ENCODE peak calls at places on chromosome 20, in four cellular contexts. X, D, E and P are unnamed samples.

GRCh38 chr20:13302647-13303425 is 81.8 kb downstream of the ISM1 start:
- DNase-seq in X (no peak), E (no peak), D (peak), P (no peak)

GRCh38 chr20:52064936-52065335 is 126.6 kb downstream of the ZFP64 start:
- DNase-seq in X (no peak), D (no peak), E (no peak), P (no peak)

GRCh38 chr20:19907326-19908056 is 109.7 kb upstream of the NAA20 start:
- DNase-seq in X (no peak), E (no peak), D (no peak), P (no peak)

GRCh38 chr20:23362392-23363256 is 642 bp downstream of the GZF1 start:
- DNase-seq in E (no peak), X (peak), D (no peak), P (no peak)

GRCh38 chr20:34675993-34676641 is 775 bp downstream of the PIGU start:
- DNase-seq in X (no peak), E (no peak), D (no peak), P (no peak)

GRCh38 chr20:37383229-37383989 is 37.5 kb downstream of the SRC start:
- DNase-seq in D (peak), X (peak), E (no peak), P (peak)

GRCh38 chr20:12875510-12875909 is 133.3 kb upstream of the SPTLC3 start:
- DNase-seq in X (no peak), E (no peak), D (no peak), P (no peak)

GRCh38 chr20:63707558-63708300 is at the start of the genes ARFRP1 and ZGPAT:
- DNase-seq in E (peak), X (peak), D (peak), P (peak)

GRCh38 chr20:20060234-20060998 is 8.1 kb downstream of the CFAP61 start:
- DNase-seq in X (no peak), D (no peak), E (no peak), P (no peak)

GRCh38 chr20:32823737-32824588 is 4.2 kb downstream of the MAPRE1 start:
- DNase-seq in X (no peak), D (no peak), E (no peak), P (no peak)

GRCh38 chr20:32822189-32822588 is 2.4 kb downstream of the MAPRE1 start:
- DNase-seq in E (no peak), X (no peak), D (no peak), P (no peak)

GRCh38 chr20:32820698-32821378 is 1.1 kb downstream of the MAPRE1 start:
- DNase-seq in X (no peak), D (no peak), E (no peak), P (no peak)

GRCh38 chr20:32820000-32820697 is 395 bp downstream of the MAPRE1 start:
- DNase-seq in X (peak), E (no peak), D (peak), P (peak)

GRCh38 chr20:32823078-32823477 is 3.3 kb downstream of the MAPRE1 start:
- DNase-seq in E (peak), D (peak), X (no peak), P (no peak)
- TF ChIP-seq CTCF in E (peak), D (no peak), X (no peak), P (peak)

GRCh38 chr20:38538789-38539188 is 42.2 kb upstream of the ADIG start:
- DNase-seq in D (no peak), E (no peak), X (no peak), P (no peak)

GRCh38 chr20:38534756-38535155 is 46.2 kb upstream of the ADIG start:
- DNase-seq in D (no peak), E (no peak), X (no peak), P (no peak)

GRCh38 chr20:38537176-38537575 is 43.8 kb upstream of the ADIG start:
- DNase-seq in X (no peak), D (no peak), E (no peak), P (no peak)

DNA sequence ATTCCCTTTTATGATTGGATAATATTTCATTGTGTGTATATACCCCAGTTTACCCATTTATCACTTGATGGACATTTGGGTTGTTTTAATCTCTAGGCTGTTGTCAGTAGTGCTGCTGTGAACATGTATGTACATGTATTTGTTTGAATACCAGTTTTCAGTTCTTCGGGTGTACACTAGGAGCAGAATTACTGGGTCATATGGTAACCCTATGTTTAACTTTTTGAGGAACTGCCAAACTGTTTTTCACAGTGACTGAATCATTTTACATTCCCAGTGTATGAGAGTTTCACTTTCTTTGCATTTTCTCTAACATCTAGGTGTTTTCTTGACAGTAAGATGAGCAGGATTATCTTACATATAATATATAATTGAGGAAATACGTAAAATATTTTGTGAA is 44.7 kb upstream of the ADIG start:
- DNase-seq in D (no peak), X (no peak), E (peak), P (no peak)
- TF ChIP-seq CTCF in D (no peak), X (no peak), E (no peak), P (no peak)

GRCh38 chr20:294602-295001 is 2.8 kb upstream of the ZCCHC3 start:
- DNase-seq in X (no peak), E (no peak), D (no peak), P (no peak)
- TF ChIP-seq CTCF in X (no peak), E (no peak), D (no peak), P (no peak)

DNA sequence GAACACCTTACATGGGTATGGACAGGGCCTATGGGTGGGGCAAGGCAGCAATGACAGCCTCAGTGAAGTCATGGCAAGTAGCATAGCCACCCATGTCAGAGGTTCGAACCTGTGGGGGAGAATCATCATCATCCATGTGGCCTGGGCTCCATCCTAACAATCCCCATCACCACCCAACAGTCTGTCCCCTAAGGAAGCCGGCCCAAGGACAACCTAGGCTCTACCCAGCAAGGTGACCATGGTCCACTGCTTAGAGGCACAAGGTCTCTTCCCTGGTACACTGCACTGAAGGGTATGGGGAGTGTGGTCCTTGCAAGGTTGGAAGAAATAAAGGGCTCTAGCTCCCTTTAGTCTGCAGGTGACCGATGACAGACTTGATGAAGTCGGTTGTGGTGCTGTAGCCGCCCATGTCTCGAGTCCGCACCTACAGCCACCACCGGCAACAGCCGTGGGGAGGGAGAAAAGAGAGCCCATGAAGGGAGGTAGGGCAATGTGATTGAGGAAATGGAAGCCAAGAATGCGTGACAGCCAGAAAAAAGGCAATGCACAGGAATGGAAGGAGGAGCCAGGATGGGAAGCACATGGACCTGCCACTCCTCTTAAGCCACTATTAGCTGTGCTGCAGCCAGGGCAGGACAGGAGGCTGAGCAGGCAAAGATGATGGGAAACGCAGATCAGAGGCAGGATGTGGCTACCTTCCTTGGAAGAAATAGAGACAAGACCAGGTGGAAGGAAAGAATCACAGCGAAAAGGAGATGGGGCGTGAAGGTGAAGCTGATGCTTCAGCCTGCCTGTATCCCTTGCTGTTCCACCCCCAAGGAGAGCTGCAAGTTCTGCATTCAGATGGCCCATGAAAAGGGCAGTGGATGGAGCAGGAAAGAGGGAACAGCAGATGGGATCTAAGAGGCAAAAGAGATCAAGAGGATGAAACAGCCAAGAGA is 5.3 kb downstream of the IDH3B start:
- DNase-seq in D (no peak), X (no peak), E (no peak), P (no peak)
- TF ChIP-seq CTCF in D (no peak), X (no peak), E (no peak), P (no peak)

DNA sequence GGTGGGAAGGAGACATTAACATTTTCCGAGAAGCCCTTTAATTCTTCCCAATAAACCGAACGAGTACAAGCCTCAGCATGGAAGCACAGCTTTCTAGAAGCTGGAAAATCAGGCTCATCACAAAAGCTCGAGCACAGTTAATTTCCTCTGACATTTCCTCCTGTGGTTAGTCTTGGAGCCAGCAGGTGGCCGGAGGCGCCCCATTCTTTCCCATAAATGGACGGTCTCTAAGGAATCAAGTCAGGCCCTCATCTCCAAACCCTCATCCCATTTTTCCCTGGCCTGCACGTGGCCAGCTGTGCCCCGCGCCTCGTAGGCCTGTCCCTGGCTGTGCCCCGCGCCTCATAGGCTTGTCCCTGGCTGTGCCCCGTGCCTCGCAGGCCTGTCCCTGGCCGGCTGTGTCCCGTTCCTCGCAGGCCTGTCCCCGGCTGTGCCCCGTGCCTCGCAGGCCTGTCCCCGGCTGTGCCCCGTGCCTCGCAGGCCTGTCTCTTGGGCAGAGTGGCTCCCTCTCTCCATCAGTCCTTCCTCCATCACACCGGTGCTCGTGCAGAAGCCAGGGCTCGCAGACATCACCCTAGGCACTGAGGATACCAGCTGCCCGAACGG is 19.7 kb upstream of the NTSR1 start:
- DNase-seq in X (no peak), E (no peak), D (no peak), P (no peak)
- TF ChIP-seq CTCF in X (no peak), E (peak), D (no peak), P (peak)